ENCODE peak calls at places on chromosomes 12 and 14, in six cellular contexts. A, T, W, H, Z and B are unnamed samples.

GRCh38 chr12:7571253-7571652 is 67.7 kb upstream of the CD163 start:
- DNase-seq in A (no peak), T (no peak), H (no peak), W (no peak), Z (no peak), B (no peak)

GRCh38 chr12:42969357-42969756 is 379.8 kb upstream of the PRICKLE1 start:
- DNase-seq in T (no peak), A (no peak), H (no peak), W (no peak), Z (no peak), B (no peak)

GRCh38 chr12:123889000-123889399 is 83.6 kb downstream of the CCDC92 start:
- DNase-seq in W (no peak), A (no peak), H (no peak), T (no peak), Z (no peak), B (no peak)

GRCh38 chr14:58750321-58751269 is 112.8 kb downstream of the DACT1 start:
- DNase-seq in Z (no peak), A (no peak), W (no peak), T (no peak), H (no peak), B (no peak)

GRCh38 chr12:132248439-132249157 is 80.8 kb downstream of the GALNT9 start:
- DNase-seq in W (peak), H (no peak), T (no peak), Z (no peak), A (no peak), B (no peak)

GRCh38 chr14:102654298-102654697 is 61.8 kb downstream of the RCOR1 start:
- DNase-seq in T (no peak), W (peak), Z (no peak), H (no peak), A (no peak), B (no peak)

GRCh38 chr12:51872689-51872981 is 15.3 kb upstream of the ANKRD33 start:
- DNase-seq in T (no peak), H (no peak), W (no peak), Z (no peak), A (no peak), B (no peak)

GRCh38 chr14:93331375-93332031 is 1.3 kb downstream of the BTBD7 start:
- DNase-seq in H (peak), W (no peak), A (no peak), T (no peak), Z (no peak), B (no peak)

GRCh38 chr12:67681145-67681778 is 32.7 kb downstream of the DYRK2 start:
- DNase-seq in Z (no peak), H (no peak), T (no peak), W (peak), A (no peak), B (no peak)

GRCh38 chr12:94172031-94172430 is 23.7 kb downstream of the PLXNC1 start:
- DNase-seq in Z (no peak), W (peak), T (no peak), H (no peak), A (no peak), B (no peak)

GRCh38 chr14:101561145-101561896 is at the start of gene DIO3:
- DNase-seq in H (no peak), Z (no peak), T (peak), W (peak), A (no peak), B (no peak)

GRCh38 chr14:75879031-75879430 is 102.8 kb downstream of the TGFB3 start:
- DNase-seq in Z (no peak), T (no peak), H (no peak), W (peak), A (no peak), B (no peak)

GRCh38 chr14:69055125-69055524 is 76.0 kb upstream of the ACTN1 start:
- DNase-seq in H (no peak), A (no peak), Z (no peak), W (peak), T (no peak), B (no peak)

GRCh38 chr12:19946549-19946948 is 421.8 kb upstream of the PDE3A start:
- DNase-seq in W (peak), T (no peak), H (no peak), A (no peak), Z (no peak), B (no peak)

GRCh38 chr12:60197589-60197988 is 601.8 kb downstream of the SLC16A7 start:
- DNase-seq in T (no peak), W (peak), Z (no peak), H (no peak), A (no peak), B (no peak)

GRCh38 chr12:30200864-30201263 is 417.1 kb upstream of the TMTC1 start:
- DNase-seq in W (peak), H (no peak), A (no peak), T (no peak), Z (no peak), B (no peak)

GRCh38 chr12:57745485-57745881 is 644 bp downstream of the TSPAN31 start:
- DNase-seq in Z (no peak), W (no peak), A (no peak), T (no peak), H (no peak), B (no peak)

GRCh38 chr14:104749958-104750529 is 2.9 kb upstream of the SIVA1 start:
- DNase-seq in Z (no peak), H (no peak), A (no peak), T (no peak), W (no peak), B (no peak)

GRCh38 chr12:11162494-11162893 is 8.5 kb upstream of the SMIM10L1 start:
- DNase-seq in W (no peak), T (no peak), A (no peak), H (no peak), Z (no peak), B (no peak)